ENCODE peak calls at places on chromosomes 6 and 20, in four cellular contexts. Z, L, T and B are unnamed samples. For H3K4me1, the result is how much of the 10 kb centered on the place peaks cover.

GRCh38 chr20:4592316-4593148 is 129.2 kb upstream of the PRND start:
- DNase-seq in Z (no peak), L (peak), T (no peak), B (peak)

GRCh38 chr20:41183391-41183790 is 46.0 kb downstream of the PLCG1 start:
- DNase-seq in Z (no peak), L (no peak), T (no peak), B (no peak)

GRCh38 chr6:157455028-157455714 is 74.2 kb downstream of the ZDHHC14 start:
- DNase-seq in Z (no peak), L (no peak), T (no peak), B (no peak)

GRCh38 chr6:43836507-43836906 is 66.5 kb downstream of the VEGFA start:
- DNase-seq in Z (no peak), L (no peak), T (no peak), B (no peak)

GRCh38 chr20:46994341-46994740 is 99.7 kb downstream of the EYA2 start:
- DNase-seq in Z (no peak), L (no peak), T (peak), B (no peak)

GRCh38 chr6:13427838-13428527 is 59.4 kb downstream of the GFOD1 start:
- DNase-seq in Z (no peak), L (no peak), T (peak), B (peak)

GRCh38 chr20:15146948-15147347 is 809.5 kb upstream of the FLRT3 start:
- DNase-seq in Z (no peak), L (no peak), T (no peak), B (no peak)

GRCh38 chr20:10591956-10592521 is 81.8 kb downstream of the JAG1 start:
- DNase-seq in Z (no peak), L (no peak), T (no peak), B (no peak)

GRCh38 chr20:23018941-23019340 is 16.2 kb upstream of the SSTR4 start:
- DNase-seq in Z (no peak), L (no peak), T (no peak), B (no peak)

GRCh38 chr6:139483082-139483481 is 108.6 kb upstream of the CITED2 start:
- DNase-seq in Z (no peak), L (no peak), T (no peak), B (no peak)

GRCh38 chr6:25296980-25297379 is 17.8 kb downstream of the CARMIL1 start:
- DNase-seq in Z (no peak), L (no peak), T (no peak), B (no peak)
- H3K4me3 ChIP-seq in Z (no peak), L (no peak), T (no peak), B (no peak)

DNA sequence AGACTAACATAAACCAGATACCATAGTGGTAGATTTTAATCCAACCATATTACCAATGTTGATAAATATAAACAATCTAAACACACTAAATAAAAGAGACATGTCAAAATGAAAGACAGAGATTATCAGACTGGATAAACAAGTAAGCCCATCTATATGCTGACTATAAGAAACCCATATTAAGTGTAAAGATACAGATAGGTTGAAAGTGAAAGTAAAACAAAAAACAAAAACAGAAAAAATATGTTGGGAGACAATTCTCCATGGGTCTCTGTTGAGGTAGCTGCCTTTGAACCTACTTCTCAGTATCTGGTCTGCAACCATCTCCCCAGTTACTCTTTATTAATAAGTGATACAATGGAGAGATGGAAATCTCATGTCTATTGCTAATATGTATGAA is 21.2 kb downstream of the REV3L start:
- DNase-seq in Z (no peak), L (no peak), T (no peak), B (no peak)
- H3K27ac ChIP-seq in Z (peak), L (no peak), T (no peak), B (peak)

DNA sequence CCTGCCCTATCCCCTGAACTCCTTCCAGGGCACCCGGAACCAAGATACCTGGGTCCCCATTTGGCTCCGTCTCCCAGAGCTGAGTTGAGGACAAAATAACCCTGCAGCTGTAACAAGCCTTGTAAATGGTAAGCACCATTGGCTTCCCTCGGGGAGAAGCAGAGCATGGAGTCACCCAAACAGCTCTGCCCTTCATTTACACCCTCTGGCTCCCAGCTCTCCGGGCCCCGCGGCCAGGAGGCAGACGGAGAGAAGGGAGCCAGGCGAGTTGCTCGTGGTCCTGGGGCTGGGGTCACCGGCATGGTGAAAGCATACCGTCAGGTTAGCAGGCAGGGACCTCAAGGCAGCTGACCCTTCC is 2.1 kb downstream of the TFEB start:
- DNase-seq in Z (no peak), L (no peak), T (no peak), B (no peak)
- H3K4me1 ChIP-seq in Z (half or more), L (under half), T (under half), B (half or more)

DNA sequence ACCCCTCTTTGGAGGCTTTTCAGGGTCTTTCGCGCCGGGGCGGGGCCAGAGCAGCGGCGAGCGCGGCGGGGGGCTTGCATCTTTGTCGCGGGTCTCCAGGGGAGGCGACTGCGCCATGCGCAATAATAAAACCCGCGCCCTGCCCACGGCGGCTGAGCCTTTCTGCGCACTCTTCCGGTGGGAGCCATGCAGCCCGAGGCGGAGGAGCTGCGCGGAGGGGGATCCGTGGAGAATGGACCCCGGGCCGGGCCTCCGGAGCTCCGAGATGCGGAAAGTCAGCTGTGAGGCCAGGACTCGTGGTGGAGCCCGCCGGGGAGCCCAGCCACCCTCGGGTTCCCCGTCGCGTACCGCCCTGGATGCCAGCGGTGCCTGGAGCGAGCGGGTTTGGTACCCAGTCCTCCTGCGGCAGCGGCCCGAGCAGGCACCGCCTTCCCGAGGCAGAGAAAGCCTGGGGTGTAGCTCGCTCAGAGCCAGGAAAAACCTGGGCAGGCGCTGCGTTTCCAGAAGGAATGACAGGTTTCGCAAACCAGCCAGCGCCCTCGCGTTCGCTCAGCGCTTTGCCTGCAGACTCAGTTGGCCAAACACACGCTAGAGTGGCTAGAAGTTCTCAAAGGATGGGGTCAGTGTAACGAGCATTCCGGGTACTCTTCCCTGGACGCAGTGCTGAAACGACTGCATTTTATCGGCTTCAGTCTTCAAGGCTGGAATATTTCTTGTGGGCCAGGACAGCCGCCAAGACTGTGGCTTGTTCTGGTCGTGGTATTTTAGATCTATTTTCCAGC is 1.3 kb downstream of the AKAP12 start:
- DNase-seq in Z (peak), L (peak), T (no peak), B (no peak)
- H3K4me3 ChIP-seq in Z (peak), L (peak), T (no peak), B (no peak)

GRCh38 chr20:33830371-33830770 is 19.2 kb downstream of the CHMP4B start:
- DNase-seq in Z (no peak), L (no peak), T (no peak), B (no peak)

GRCh38 chr20:33828326-33828834 is 17.2 kb downstream of the CHMP4B start:
- DNase-seq in Z (no peak), L (no peak), T (no peak), B (no peak)

GRCh38 chr20:33828912-33829560 is 17.9 kb downstream of the CHMP4B start:
- DNase-seq in Z (no peak), L (no peak), T (no peak), B (no peak)

GRCh38 chr20:33827629-33828325 is 16.6 kb downstream of the CHMP4B start:
- DNase-seq in Z (no peak), L (no peak), T (no peak), B (no peak)

GRCh38 chr20:33829636-33830035 is 18.5 kb downstream of the CHMP4B start:
- DNase-seq in Z (no peak), L (no peak), T (no peak), B (no peak)
- H3K27ac ChIP-seq in Z (peak), L (no peak), T (no peak), B (no peak)

GRCh38 chr6:165665384-165665672 is 2.3 kb upstream of the PDE10A start:
- DNase-seq in Z (no peak), L (no peak), T (no peak), B (no peak)

GRCh38 chr6:165663736-165664552 is 903 bp upstream of the PDE10A start:
- DNase-seq in Z (no peak), L (no peak), T (no peak), B (no peak)

GRCh38 chr6:165664553-165665383 is 1.7 kb upstream of the PDE10A start:
- DNase-seq in Z (no peak), L (no peak), T (no peak), B (no peak)

GRCh38 chr6:165671222-165671715 is 8.2 kb upstream of the PDE10A start:
- DNase-seq in Z (no peak), L (no peak), T (no peak), B (no peak)

DNA sequence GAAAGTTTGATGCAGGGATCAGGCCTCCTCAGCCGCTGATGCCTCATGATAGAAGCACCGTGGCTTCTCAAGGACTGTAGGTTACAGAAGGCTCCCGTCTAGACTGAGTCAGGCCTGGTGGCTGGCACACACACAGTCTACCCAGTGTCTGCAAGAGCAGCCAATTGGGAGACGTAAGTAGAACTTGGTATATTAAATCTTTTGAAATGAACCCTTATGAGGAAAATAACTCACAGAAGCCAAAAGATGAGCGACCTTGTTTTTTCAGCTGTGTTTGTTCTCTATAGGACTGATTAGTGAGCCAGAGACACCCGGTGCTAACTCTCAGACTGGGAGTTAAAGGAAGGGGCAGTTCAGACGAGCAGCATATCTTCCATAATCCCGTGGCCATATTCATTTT is 5.9 kb upstream of the PDE10A start:
- DNase-seq in Z (no peak), L (peak), T (no peak), B (no peak)
- H3K4me1 ChIP-seq in Z (under half), L (under half), T (under half), B (under half)

GRCh38 chr6:31144296-31144969 is 5.6 kb upstream of the PSORS1C2 start:
- DNase-seq in Z (no peak), L (no peak), T (no peak), B (no peak)
- H3K4me3 ChIP-seq in Z (no peak), L (no peak), T (no peak), B (no peak)